ENCODE peak calls at places on chromosomes 3 and 15, in five cellular contexts. N, L, W, R and G are unnamed samples.

GRCh38 chr15:28017423-28017924 is 81.6 kb downstream of the OCA2 start:
- DNase-seq in N (peak), L (peak), W (no peak), R (no peak), G (no peak)

GRCh38 chr15:68154923-68155559 is 50.1 kb downstream of the CALML4 start:
- DNase-seq in N (no peak), L (peak), W (peak), R (peak), G (peak)

GRCh38 chr3:76132154-76132470 is 346.8 kb upstream of the ZNF717 start:
- DNase-seq in N (no peak), L (no peak), W (no peak), R (no peak), G (no peak)

GRCh38 chr3:28544831-28545230 is 196.2 kb upstream of the AZI2 start:
- DNase-seq in N (no peak), L (no peak), W (no peak), R (no peak), G (no peak)

GRCh38 chr3:124034016-124034808 is 42.3 kb upstream of the ROPN1 start:
- DNase-seq in N (peak), L (no peak), W (peak), R (no peak), G (no peak)

GRCh38 chr3:146493221-146493620 is 23.9 kb upstream of the PLSCR2 start:
- DNase-seq in N (no peak), L (no peak), W (no peak), R (no peak), G (peak)

GRCh38 chr3:115251509-115251908 is 104.4 kb upstream of the ZBTB20 start:
- DNase-seq in N (no peak), L (no peak), W (no peak), R (peak), G (peak)

GRCh38 chr3:39639344-39640236 is 169.8 kb upstream of the MYRIP start:
- DNase-seq in N (no peak), L (no peak), W (no peak), R (peak), G (peak)

GRCh38 chr3:71035886-71036285 is 547.6 kb downstream of the FOXP1 start:
- DNase-seq in N (no peak), L (no peak), W (no peak), R (no peak), G (no peak)

GRCh38 chr15:66961407-66961884 is 104.0 kb upstream of the SMAD3 start:
- DNase-seq in N (peak), L (no peak), W (no peak), R (no peak), G (no peak)

GRCh38 chr3:82157952-82158351 is 396.5 kb upstream of the GBE1 start:
- DNase-seq in N (no peak), L (no peak), W (no peak), R (peak), G (no peak)

GRCh38 chr3:19046440-19046839 is 101.9 kb upstream of the KCNH8 start:
- DNase-seq in N (no peak), L (no peak), W (no peak), R (no peak), G (no peak)

GRCh38 chr3:10772230-10773161 is 43.5 kb upstream of the SLC6A11 start:
- DNase-seq in N (no peak), L (no peak), W (no peak), R (peak), G (no peak)

GRCh38 chr15:92079647-92080255 is 226.2 kb downstream of the SLCO3A1 start:
- DNase-seq in N (no peak), L (no peak), W (no peak), R (no peak), G (no peak)

GRCh38 chr3:35929158-35929557 is 289.8 kb downstream of the ARPP21 start:
- DNase-seq in N (no peak), L (no peak), W (no peak), R (no peak), G (peak)

GRCh38 chr3:156790141-156790540 is 36.0 kb upstream of the LEKR1 start:
- DNase-seq in N (no peak), L (no peak), W (no peak), R (no peak), G (no peak)

GRCh38 chr3:168249539-168250414 is 154.1 kb upstream of the GOLIM4 start:
- DNase-seq in N (peak), L (peak), W (peak), R (peak), G (peak)

GRCh38 chr3:106326941-106327765 is 458.3 kb upstream of the CBLB start:
- DNase-seq in N (no peak), L (no peak), W (no peak), R (no peak), G (no peak)

GRCh38 chr15:63913786-63914185 is 80.0 kb upstream of the HERC1 start:
- DNase-seq in N (peak), L (no peak), W (no peak), R (peak), G (no peak)

GRCh38 chr3:42022355-42022754 is 60.5 kb upstream of the ULK4 start:
- DNase-seq in N (no peak), L (no peak), W (no peak), R (no peak), G (no peak)

GRCh38 chr3:42023380-42023779 is 61.5 kb upstream of the ULK4 start:
- DNase-seq in N (no peak), L (no peak), W (no peak), R (no peak), G (no peak)

GRCh38 chr3:42025388-42026138 is 63.7 kb upstream of the ULK4 start:
- DNase-seq in N (peak), L (peak), W (peak), R (peak), G (no peak)

GRCh38 chr3:42028474-42028873 is 62.7 kb upstream of the TRAK1 start:
- DNase-seq in N (no peak), L (no peak), W (no peak), R (no peak), G (no peak)

DNA sequence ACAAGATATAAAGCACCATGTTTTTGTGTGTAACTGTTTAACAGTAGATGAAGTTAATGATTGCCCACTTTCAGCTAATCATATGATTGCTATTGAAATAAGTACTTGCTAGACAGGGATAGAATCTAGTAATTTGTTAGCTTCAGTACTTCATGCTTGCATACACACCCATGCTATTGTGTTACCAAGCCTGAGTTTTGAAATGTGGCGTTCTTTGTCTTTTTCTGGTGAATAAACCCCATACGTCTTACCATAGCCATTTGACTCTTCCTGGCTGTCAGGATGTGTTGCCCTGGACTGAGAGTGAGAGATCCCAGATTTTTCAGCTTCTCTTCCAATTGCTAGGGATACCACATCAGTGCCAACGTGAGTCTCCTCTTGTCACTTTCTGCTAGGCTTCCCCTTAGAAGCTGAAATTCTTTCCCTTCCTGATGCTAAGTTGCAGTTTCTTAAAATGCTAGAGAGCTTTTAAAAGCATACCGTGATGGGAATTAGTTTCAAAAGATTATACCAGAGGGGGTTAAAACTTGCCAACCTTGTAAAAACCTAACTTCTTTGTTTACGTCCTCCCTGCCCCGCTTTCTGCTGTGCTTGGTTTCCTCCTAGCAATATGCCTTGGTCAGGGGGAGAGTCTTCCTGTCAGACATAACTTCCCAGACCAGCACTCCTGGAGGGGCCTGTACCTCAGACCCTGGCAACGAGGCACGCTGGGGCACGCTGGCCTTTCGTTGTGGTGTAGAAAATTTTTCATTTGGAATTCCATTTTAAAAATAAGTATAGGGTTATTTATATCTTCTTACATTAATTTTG is 62.9 kb upstream of the ULK4 start:
- DNase-seq in N (no peak), L (no peak), W (no peak), R (no peak), G (no peak)
- H3K4me3 ChIP-seq in N (no peak), L (peak), W (no peak), R (peak), G (no peak)

DNA sequence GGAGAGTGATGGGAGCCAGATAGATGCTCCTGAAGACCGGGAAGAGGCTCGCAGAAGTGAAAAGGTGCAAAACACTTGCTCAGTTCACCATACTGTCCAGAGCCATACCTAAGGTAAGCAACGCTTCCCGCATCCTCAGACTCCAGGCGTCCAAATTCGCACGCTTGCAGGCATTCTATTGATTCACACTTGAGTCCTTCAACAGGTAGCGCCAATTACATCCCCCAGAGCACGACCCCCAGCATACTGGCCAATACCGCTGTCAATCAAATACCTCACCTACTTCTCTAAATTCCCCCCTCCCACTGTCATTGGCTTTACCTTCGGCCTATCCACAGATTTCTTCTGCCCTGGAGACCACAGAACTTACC is 361 bp upstream of the STXBP5L start:
- DNase-seq in N (no peak), L (no peak), W (no peak), R (no peak), G (no peak)
- H3K4me3 ChIP-seq in N (peak), L (peak), W (peak), R (no peak), G (peak)

GRCh38 chr3:53198996-53199395 is 38.0 kb downstream of the PRKCD start:
- DNase-seq in N (no peak), L (no peak), W (no peak), R (no peak), G (no peak)

GRCh38 chr3:53196575-53197407 is 35.8 kb downstream of the PRKCD start:
- DNase-seq in N (no peak), L (peak), W (peak), R (no peak), G (no peak)

GRCh38 chr3:53199834-53200233 is 38.8 kb downstream of the PRKCD start:
- DNase-seq in N (no peak), L (no peak), W (no peak), R (no peak), G (no peak)

GRCh38 chr3:53200501-53201189 is 39.6 kb downstream of the PRKCD start:
- DNase-seq in N (no peak), L (no peak), W (no peak), R (no peak), G (no peak)

DNA sequence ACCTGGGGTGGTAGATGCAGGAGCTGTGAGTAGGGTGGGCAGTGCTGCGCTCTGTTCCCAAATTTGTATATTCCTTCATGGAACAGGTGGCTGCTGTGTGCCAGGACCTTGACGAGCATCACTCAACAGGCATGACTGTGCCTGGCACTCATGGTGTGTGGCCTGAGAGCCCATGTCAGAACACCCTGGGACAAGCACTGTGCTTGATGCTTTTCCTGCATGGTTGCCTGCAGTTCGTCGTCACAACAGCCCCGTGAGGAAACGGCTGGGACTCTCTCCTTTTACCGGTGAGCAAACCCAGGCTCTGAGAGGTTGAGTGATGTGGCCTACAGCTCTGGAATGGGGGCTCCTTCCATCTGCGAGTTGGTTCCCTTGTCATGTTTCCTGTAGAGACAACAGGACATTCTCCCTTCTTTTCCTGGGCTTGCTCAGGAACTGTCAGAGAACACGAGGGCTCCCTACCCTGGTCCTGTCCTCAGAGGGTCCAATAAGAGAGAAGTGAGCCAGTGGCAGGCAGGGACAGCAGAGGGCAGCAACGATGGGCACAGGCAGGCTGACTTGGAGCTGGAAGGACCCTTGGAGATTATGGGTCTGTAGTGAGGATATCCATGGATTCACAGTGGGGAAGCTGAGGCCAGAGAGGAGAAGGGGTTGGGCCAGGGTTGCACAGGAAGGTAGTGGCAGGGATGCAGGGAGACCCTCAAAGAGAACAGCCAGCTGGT is 37.4 kb downstream of the PRKCD start:
- DNase-seq in N (no peak), L (no peak), W (no peak), R (no peak), G (no peak)
- H3K4me3 ChIP-seq in N (no peak), L (no peak), W (no peak), R (no peak), G (no peak)

DNA sequence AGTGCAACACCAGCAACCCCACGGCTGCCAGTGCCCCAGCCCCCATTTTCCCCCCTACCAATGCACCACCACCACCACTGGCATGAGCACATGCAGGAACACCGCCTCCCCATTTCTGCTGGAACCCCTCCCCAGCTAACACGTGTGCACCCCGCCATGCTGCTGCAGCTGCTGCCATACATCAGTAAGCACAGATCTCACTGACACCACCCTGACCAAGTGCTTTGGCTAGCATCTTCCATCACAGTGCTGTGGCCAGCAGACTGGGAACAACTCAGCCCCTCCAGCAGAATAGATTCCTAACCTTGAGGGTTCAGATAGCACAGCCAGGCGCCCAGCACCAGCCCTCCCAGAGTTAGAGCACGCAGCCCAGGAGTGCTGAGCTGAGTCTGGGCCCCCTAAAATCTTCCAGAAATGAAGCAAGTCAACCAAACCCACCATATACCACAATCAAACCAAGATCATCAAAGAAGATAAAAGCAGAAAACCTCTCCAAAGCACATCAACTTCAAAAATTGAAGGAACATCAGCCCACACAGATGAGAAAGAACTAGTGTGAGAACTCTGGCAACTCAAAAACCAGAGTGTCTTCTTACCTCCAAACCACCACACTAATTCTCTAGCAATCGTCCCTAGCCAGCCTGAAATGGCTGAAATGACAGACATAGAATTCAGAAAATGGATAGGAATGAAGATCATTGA is 81.2 kb upstream of the CDV3 start:
- DNase-seq in N (no peak), L (no peak), W (no peak), R (no peak), G (no peak)
- H3K4me3 ChIP-seq in N (no peak), L (no peak), W (no peak), R (no peak), G (no peak)